ENCODE peak calls at places on chromosome 15, in five cellular contexts. O is NT2/D1, G is substantia nigra, B is COR-L47, D is RPMI7951. E is an unnamed sample.

GRCh38 chr15:23497710-23498111 is 50.7 kb upstream of the GOLGA6L2 start:
- DNase-seq in O (no peak), D (peak; percentile 11), B (peak; percentile 39), G (no peak), E (peak; percentile 12)

GRCh38 chr15:28022181-28022580 is 76.9 kb downstream of the OCA2 start:
- DNase-seq in O (no peak), B (no peak), G (no peak), D (no peak), E (no peak)

GRCh38 chr15:57680021-57680420 is 26.5 kb upstream of the POLR2M start:
- DNase-seq in G (no peak), O (no peak), B (no peak), D (peak; percentile 76), E (peak; percentile 78)

GRCh38 chr15:29925227-29926082 is 103.2 kb upstream of the TJP1 start:
- DNase-seq in G (peak; percentile 24), O (peak; percentile 74), B (peak; percentile 16), D (peak; percentile 77), E (peak; percentile 80)

GRCh38 chr15:73134196-73134595 is 81.9 kb downstream of the NEO1 start:
- DNase-seq in O (no peak), B (no peak), D (no peak), G (no peak), E (no peak)

GRCh38 chr15:78212008-78212407 is 22.4 kb downstream of the ACSBG1 start:
- DNase-seq in B (no peak), O (no peak), D (no peak), G (no peak), E (peak; percentile 44)

GRCh38 chr15:70559223-70559823 is 204.0 kb downstream of the UACA start:
- DNase-seq in D (peak; percentile 67), O (no peak), G (peak; percentile 7), B (no peak), E (peak; percentile 54)

GRCh38 chr15:73637527-73637926 is 4.3 kb upstream of the NPTN start:
- DNase-seq in D (peak; percentile 56), B (no peak), G (no peak), O (no peak), E (peak; percentile 76)

GRCh38 chr15:79265167-79265566 is 17.4 kb upstream of the ANKRD34C start:
- DNase-seq in B (no peak), D (no peak), G (no peak), O (no peak), E (peak; percentile 5)

GRCh38 chr15:55659481-55659880 is 71.3 kb upstream of the PYGO1 start:
- DNase-seq in G (no peak), O (no peak), B (no peak), D (no peak), E (no peak)

GRCh38 chr15:38263996-38264395 is 11.4 kb downstream of the SPRED1 start:
- DNase-seq in B (no peak), D (peak; percentile 54), G (no peak), O (no peak), E (peak; percentile 74)

GRCh38 chr15:37135225-37135624 is 34.9 kb upstream of the MEIS2 start:
- DNase-seq in O (no peak), D (peak; percentile 39), B (peak; percentile 2), G (no peak), E (peak; percentile 24)

GRCh38 chr15:39191871-39192281 is 389.0 kb upstream of the THBS1 start:
- DNase-seq in O (no peak), D (peak; percentile 82), G (no peak), B (no peak), E (peak; percentile 92)

E was measured in M059J.